ENCODE peak calls at places on chromosomes 2 and 18, in nine cellular contexts. W is AG04450; R is cardiac fibroblast; F is OCI-LY7; L is HFFc6; K is CD4-positive, alpha-beta T cell; U is bronchial epithelial cell; P is WTC11; B is body of pancreas. X is an unnamed sample.

GRCh38 chr2:13884271-13884976 is 748.1 kb upstream of the LRATD1 start:
- DNase-seq in U (peak), L (no peak), W (no peak), K (no peak), B (no peak), P (no peak), F (no peak), R (peak), X (no peak)

GRCh38 chr2:170162261-170162612 is 15.7 kb upstream of the MYO3B start:
- DNase-seq in P (no peak), U (peak), B (no peak), R (no peak), W (no peak), L (peak), K (no peak), F (no peak), X (no peak)

GRCh38 chr18:62637807-62638687 is 77.3 kb upstream of the PHLPP1 start:
- DNase-seq in W (no peak), U (peak), F (peak), B (peak), K (peak), L (no peak), R (peak), P (peak), X (no peak)

GRCh38 chr2:163264376-163264775 is 425.8 kb upstream of the KCNH7 start:
- DNase-seq in K (no peak), F (no peak), R (peak), P (no peak), L (no peak), B (no peak), W (no peak), U (peak), X (no peak)

GRCh38 chr18:79521806-79522205 is 126.1 kb downstream of the NFATC1 start:
- DNase-seq in F (no peak), P (no peak), W (no peak), B (no peak), K (no peak), R (no peak), L (no peak), U (no peak), X (no peak)

GRCh38 chr2:106581755-106582430 is 94.7 kb downstream of the CD8B2 start:
- DNase-seq in W (no peak), K (peak), B (peak), F (peak), L (peak), U (peak), R (peak), P (peak), X (no peak)

GRCh38 chr18:49664086-49664890 is 102.4 kb downstream of the LIPG start:
- DNase-seq in B (no peak), P (peak), U (no peak), W (no peak), K (no peak), R (peak), L (no peak), F (no peak), X (no peak)

GRCh38 chr2:175633227-175633626 is 368.8 kb downstream of the LNPK start:
- DNase-seq in B (no peak), K (no peak), L (no peak), P (no peak), U (no peak), W (no peak), F (no peak), R (no peak), X (no peak)

GRCh38 chr18:9055185-9055584 is 47.3 kb upstream of the NDUFV2 start:
- DNase-seq in U (peak), P (no peak), F (no peak), L (peak), K (no peak), R (peak), W (peak), B (no peak), X (no peak)

GRCh38 chr18:9017170-9017899 is 85.2 kb upstream of the NDUFV2 start:
- DNase-seq in L (peak), K (peak), U (peak), W (peak), R (peak), P (peak), F (peak), B (peak), X (peak)

GRCh38 chr2:177316756-177317155 is 52.2 kb upstream of the NFE2L2 start:
- DNase-seq in U (peak), P (no peak), R (no peak), L (no peak), K (no peak), B (no peak), W (no peak), F (no peak), X (no peak)

GRCh38 chr2:119106301-119106897 is 52.2 kb downstream of the C1QL2 start:
- DNase-seq in K (no peak), F (peak), W (no peak), U (peak), B (peak), R (peak), L (no peak), P (peak), X (peak)

GRCh38 chr2:45653584-45653983 is 2.1 kb downstream of the PRKCE start:
- DNase-seq in L (no peak), P (no peak), U (no peak), F (no peak), K (no peak), B (no peak), W (no peak), R (peak), X (no peak)

GRCh38 chr18:61949946-61950345 is 57.1 kb upstream of the RNF152 start:
- DNase-seq in B (no peak), W (peak), F (no peak), P (no peak), R (peak), U (peak), K (no peak), L (peak), X (no peak)

GRCh38 chr2:218323526-218324472 is 31.5 kb upstream of the TMBIM1 start:
- DNase-seq in K (no peak), B (peak), W (no peak), P (peak), F (no peak), R (peak), U (peak), L (no peak), X (no peak)

GRCh38 chr2:27708666-27709065 is 45.0 kb downstream of the SLC4A1AP start:
- DNase-seq in F (no peak), U (no peak), L (no peak), P (no peak), B (no peak), R (no peak), W (no peak), K (no peak), X (no peak)

GRCh38 chr2:170073288-170073687 is 104.7 kb upstream of the MYO3B start:
- DNase-seq in R (peak), B (peak), L (peak), P (no peak), F (no peak), K (no peak), W (peak), U (peak), X (no peak)

GRCh38 chr2:242046184-242046826 is 176.8 kb downstream of the RTP5 start:
- DNase-seq in L (no peak), U (no peak), W (no peak), K (peak), F (no peak), B (no peak), P (peak), R (no peak), X (no peak)

GRCh38 chr2:217691920-217692666 is 310.7 kb downstream of the TNS1 start:
- DNase-seq in U (no peak), F (no peak), P (no peak), B (no peak), L (peak), K (no peak), R (peak), W (no peak), X (no peak)

GRCh38 chr18:79395761-79396404 is at the start of gene NFATC1:
- DNase-seq in U (peak), K (peak), W (no peak), B (peak), F (peak), L (peak), P (peak), R (peak), X (no peak)

GRCh38 chr18:8051388-8051787 is 484.3 kb downstream of the PTPRM start:
- DNase-seq in W (no peak), U (peak), R (peak), L (no peak), P (no peak), K (no peak), F (no peak), B (no peak), X (no peak)

DNA sequence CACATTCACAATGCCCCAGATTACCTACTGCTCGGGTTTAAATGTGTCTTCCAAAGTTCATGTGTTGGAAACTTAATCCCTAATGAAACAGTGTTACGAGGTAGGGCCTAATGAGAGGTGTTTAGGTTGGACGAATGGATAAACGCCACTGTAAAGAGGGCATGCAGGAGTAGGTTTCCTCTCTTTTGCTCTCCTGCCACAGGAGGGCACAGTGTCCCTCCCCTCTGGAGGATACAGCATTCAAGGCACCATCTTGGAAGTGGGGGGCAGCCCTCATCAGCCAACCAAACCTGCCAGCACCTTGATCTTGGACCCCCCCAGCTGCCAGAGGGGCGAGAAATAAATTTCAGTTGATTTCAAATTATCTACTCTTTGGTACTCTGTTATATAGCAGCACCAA is 103.5 kb downstream of the TSHZ1 start:
- DNase-seq in F (no peak), R (no peak), K (no peak), L (no peak), P (no peak), B (no peak), W (no peak), U (no peak), X (no peak)
- TF ChIP-seq CTCF in F (no peak), R (no peak), K (no peak), L (peak), P (no peak), B (no peak), W (no peak), U (no peak), X (no peak)

GRCh38 chr2:201881731-201882130 is 75.4 kb downstream of the CDK15 start:
- DNase-seq in B (no peak), L (no peak), P (no peak), U (no peak), K (no peak), F (no peak), R (no peak), W (no peak), X (no peak)

GRCh38 chr2:201882353-201883095 is 76.2 kb downstream of the CDK15 start:
- DNase-seq in B (no peak), L (peak), P (peak), F (peak), K (no peak), R (peak), U (no peak), W (no peak), X (no peak)

GRCh38 chr2:201883559-201883958 is 77.2 kb downstream of the CDK15 start:
- DNase-seq in F (no peak), U (no peak), L (no peak), K (no peak), P (no peak), W (no peak), R (no peak), B (no peak), X (no peak)

GRCh38 chr2:201886504-201886903 is 80.2 kb downstream of the CDK15 start:
- DNase-seq in B (no peak), R (no peak), W (no peak), U (peak), P (no peak), L (peak), F (no peak), K (no peak), X (no peak)

DNA sequence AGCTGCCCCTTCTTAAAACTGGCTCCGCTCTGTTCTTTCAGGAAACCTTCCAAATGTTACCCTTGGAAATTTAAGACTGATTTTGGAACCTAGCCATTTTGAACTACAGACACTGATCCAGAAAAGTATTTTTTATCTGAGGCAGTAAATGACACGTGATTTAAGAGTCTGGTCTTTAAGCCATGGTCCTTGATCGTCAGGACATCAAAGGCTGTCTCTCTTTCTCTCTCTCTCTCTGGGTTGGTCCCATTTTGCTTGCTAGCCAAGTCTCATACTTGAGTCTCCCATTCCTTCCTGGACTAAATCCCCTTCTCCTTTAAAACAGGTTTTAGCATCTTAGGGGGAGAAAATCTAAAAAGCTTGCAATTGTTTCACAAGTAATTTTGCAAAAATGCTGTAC is 77.6 kb downstream of the CDK15 start:
- DNase-seq in U (no peak), L (no peak), F (no peak), P (no peak), K (no peak), W (no peak), B (no peak), R (no peak), X (no peak)
- TF ChIP-seq CTCF in U (no peak), L (no peak), F (no peak), P (no peak), K (no peak), W (no peak), B (no peak), R (no peak), X (no peak)

GRCh38 chr2:35428548-35428947 is 927.0 kb upstream of the CRIM1 start:
- DNase-seq in F (peak), P (peak), R (peak), W (no peak), L (no peak), K (no peak), U (peak), B (peak), X (no peak)
- TF ChIP-seq CTCF in F (peak), P (peak), R (peak), W (peak), L (peak), K (no peak), U (peak), B (no peak), X (peak)

GRCh38 chr18:12092398-12093229 is 1.0 kb upstream of the ANKRD62 start:
- DNase-seq in F (no peak), R (no peak), P (peak), W (no peak), K (no peak), U (no peak), L (no peak), B (peak), X (no peak)
- TF ChIP-seq CTCF in F (peak), R (no peak), P (no peak), W (no peak), K (no peak), U (peak), L (peak), B (peak), X (peak)

DNA sequence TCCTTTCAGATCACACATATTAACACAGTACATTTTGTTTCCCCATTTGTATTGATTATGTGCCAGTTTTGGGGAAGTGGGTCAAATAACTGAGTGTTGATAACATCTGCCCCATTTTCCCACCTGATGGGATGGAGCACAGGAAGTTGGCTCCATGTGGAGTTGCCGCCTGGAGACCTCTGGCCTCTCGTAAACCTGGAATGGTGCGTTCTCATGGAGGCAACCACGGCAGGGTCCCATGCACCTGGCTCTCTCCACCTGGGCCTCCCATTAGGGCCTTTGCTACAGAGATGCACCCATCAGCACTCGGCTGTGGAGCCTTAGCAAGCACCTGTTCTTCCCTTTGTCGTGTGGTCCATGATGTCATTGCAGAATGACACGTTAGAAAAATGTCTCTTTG is 130.6 kb downstream of the MBP start:
- DNase-seq in L (no peak), W (no peak), B (no peak), P (no peak), K (no peak), F (no peak), U (no peak), R (no peak), X (no peak)
- TF ChIP-seq CTCF in L (no peak), W (no peak), B (no peak), P (no peak), K (no peak), F (no peak), U (no peak), R (no peak), X (no peak)

DNA sequence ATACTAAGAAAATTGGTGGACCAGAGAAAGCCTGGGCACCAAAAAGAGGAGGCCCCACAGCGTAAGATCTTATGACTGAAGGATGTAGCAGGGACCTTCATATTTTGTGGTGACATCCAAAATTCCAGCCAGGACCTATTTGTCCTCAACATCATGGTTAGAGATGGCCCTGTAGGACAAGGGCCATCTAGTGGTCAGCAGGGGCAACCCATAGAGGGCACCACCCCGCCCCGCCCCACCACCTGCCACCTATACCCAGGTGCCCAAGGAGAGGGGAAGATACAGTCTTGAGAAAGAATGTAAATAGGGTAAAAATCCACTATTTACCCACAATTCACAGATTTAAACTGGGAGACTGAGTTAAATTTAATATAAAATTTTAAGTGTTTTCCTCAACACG is 59.6 kb upstream of the TMEM163 start:
- DNase-seq in F (no peak), L (no peak), B (peak), U (no peak), K (no peak), R (no peak), W (no peak), P (peak), X (no peak)
- TF ChIP-seq CTCF in F (peak), L (peak), B (peak), U (no peak), K (no peak), R (peak), W (no peak), P (peak), X (peak)

DNA sequence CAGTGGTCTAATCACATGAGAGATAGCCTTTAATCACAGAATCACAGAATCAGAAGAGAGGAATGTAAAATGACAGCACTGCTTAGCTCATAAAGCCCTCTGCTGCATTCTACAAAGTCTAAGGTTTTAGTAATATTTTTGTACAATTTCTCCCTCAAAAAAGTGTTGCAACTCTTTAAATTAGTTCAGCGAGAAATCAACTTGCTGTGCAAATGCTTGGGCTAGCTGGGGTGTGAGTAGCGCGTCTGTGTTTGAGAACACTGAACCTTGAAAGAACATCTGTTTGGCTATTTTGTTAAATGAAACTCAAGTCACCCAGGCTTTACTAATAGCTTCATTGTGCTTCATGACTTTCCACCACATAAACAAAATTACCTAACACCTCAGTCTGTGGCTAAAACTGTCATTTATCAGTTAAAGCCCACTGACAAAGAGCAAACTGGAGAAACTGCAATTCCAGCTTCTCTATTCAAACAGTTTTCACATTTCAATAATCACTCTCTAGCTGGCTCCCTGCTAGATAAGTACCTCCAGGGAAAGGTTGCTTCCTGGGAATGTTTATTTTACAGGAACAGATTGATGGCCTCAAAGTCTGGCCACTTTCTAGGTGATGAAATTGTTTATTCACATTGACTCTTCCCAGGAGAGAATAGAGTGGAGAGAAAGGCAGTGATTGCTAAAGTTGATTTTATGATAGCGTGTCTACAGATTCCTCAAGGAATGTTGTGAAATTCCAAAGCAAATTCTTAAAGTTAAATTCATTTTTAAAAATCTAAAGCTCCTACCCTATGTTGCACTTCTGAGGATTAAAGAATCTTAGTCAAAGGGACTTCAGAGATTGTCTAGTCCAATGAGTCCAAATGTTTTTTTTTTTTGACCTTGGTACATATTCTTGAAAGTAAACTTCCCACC is 36.0 kb upstream of the STAT1 start:
- DNase-seq in L (peak), F (peak), R (peak), K (no peak), P (no peak), U (no peak), W (peak), B (no peak), X (no peak)
- TF ChIP-seq CTCF in L (no peak), F (no peak), R (no peak), K (no peak), P (no peak), U (no peak), W (no peak), B (no peak), X (no peak)

X was measured in osteocyte.